ENCODE peak calls at places on chromosomes 1 and 21, in seven cellular contexts. G is NCI-H2081; N is CD8-positive, alpha-beta memory T cell; B is mammary epithelial cell; F is stimulated activated CD8-positive, alpha-beta memory T cell treated with anti-CD3 and anti-CD28 coated beads, Interleukin-7, amount 100 ng/mL, for 24 hours; T is glutamatergic neuron; C is amygdala. U is an unnamed sample.

GRCh38 chr1:186424539-186424938 is 36.4 kb downstream of the PDC start:
- DNase-seq in G (no peak), N (no peak), B (no peak), F (no peak), T (no peak), C (no peak), U (no peak)

GRCh38 chr1:232805269-232806070 is at the start of gene MAP10:
- DNase-seq in G (peak; percentile 92), N (peak; percentile 40), B (peak; percentile 43), F (peak; percentile 40), T (peak; percentile 91), C (peak; percentile 58), U (peak; percentile 29)

GRCh38 chr1:199914546-199914945 is 113.0 kb upstream of the NR5A2 start:
- DNase-seq in G (no peak), N (no peak), B (no peak), F (no peak), T (no peak), C (no peak), U (no peak)

GRCh38 chr1:51634618-51635017 is 17.7 kb downstream of the OSBPL9 start:
- DNase-seq in G (no peak), N (no peak), B (no peak), F (no peak), T (no peak), C (no peak), U (no peak)

GRCh38 chr21:29002442-29003144 is 9.9 kb upstream of the LTN1 start:
- DNase-seq in G (peak; percentile 88), N (peak; percentile 92), B (peak; percentile 92), F (peak; percentile 84), T (peak; percentile 95), C (peak; percentile 97), U (peak; percentile 99)

GRCh38 chr1:40153073-40153770 is 8.0 kb upstream of the RLF start:
- DNase-seq in G (peak; percentile 39), N (no peak), B (peak; percentile 40), F (no peak), T (no peak), C (peak; percentile 26), U (no peak)

GRCh38 chr21:36478207-36478701 is 1.7 kb downstream of the CLDN14 start:
- DNase-seq in G (no peak), N (no peak), B (peak; percentile 83), F (peak; percentile 9), T (no peak), C (no peak), U (no peak)

GRCh38 chr1:2342384-2343022 is 48.9 kb downstream of the MORN1 start:
- DNase-seq in G (no peak), N (no peak), B (no peak), F (no peak), T (peak; percentile 7), C (no peak), U (no peak)

GRCh38 chr1:55724551-55725325 is 509.6 kb upstream of the USP24 start:
- DNase-seq in G (no peak), N (no peak), B (no peak), F (no peak), T (no peak), C (no peak), U (no peak)

GRCh38 chr1:178258521-178258920 is 164.6 kb downstream of the RASAL2 start:
- DNase-seq in G (no peak), N (no peak), B (no peak), F (no peak), T (no peak), C (no peak), U (no peak)

GRCh38 chr1:160993544-160993943 is 27.4 kb downstream of the F11R start:
- DNase-seq in G (peak; percentile 6), N (no peak), B (peak; percentile 59), F (no peak), T (no peak), C (no peak), U (no peak)

GRCh38 chr1:165168466-165168865 is 188.0 kb downstream of the LMX1A start:
- DNase-seq in G (no peak), N (no peak), B (no peak), F (no peak), T (no peak), C (no peak), U (no peak)

GRCh38 chr1:226870026-226870322 is 442 bp upstream of the PSEN2 start:
- DNase-seq in G (no peak), N (no peak), B (peak; percentile 32), F (no peak), T (no peak), C (no peak), U (no peak)

GRCh38 chr1:45238846-45239245 is 32.4 kb upstream of the ZSWIM5 start:
- DNase-seq in G (no peak), N (no peak), B (no peak), F (no peak), T (no peak), C (no peak), U (no peak)

GRCh38 chr1:103063911-103064310 is 44.4 kb downstream of the COL11A1 start:
- DNase-seq in G (no peak), N (no peak), B (no peak), F (no peak), T (no peak), C (no peak), U (no peak)

GRCh38 chr1:28482138-28482537 is 23.7 kb upstream of the RCC1 start:
- DNase-seq in G (no peak), N (no peak), B (no peak), F (no peak), T (no peak), C (no peak), U (no peak)

GRCh38 chr1:93663191-93663614 is 18.4 kb downstream of the BCAR3 start:
- DNase-seq in G (no peak), N (no peak), B (no peak), F (no peak), T (no peak), C (no peak), U (peak; percentile 69)

GRCh38 chr1:5978452-5978851 is 13.8 kb downstream of the NPHP4 start:
- DNase-seq in G (no peak), N (no peak), B (no peak), F (no peak), T (no peak), C (no peak), U (no peak)

GRCh38 chr21:26506951-26507350 is 66.1 kb downstream of the CYYR1 start:
- DNase-seq in G (no peak), N (no peak), B (peak; percentile 86), F (no peak), T (no peak), C (no peak), U (no peak)

GRCh38 chr1:15756143-15757015 is 2.2 kb upstream of the FBLIM1 start:
- DNase-seq in G (peak; percentile 63), N (no peak), B (peak; percentile 61), F (no peak), T (no peak), C (no peak), U (peak; percentile 89)

GRCh38 chr21:45464309-45464708 is 59.3 kb downstream of the COL18A1 start:
- DNase-seq in G (no peak), N (no peak), B (no peak), F (no peak), T (no peak), C (no peak), U (no peak)

GRCh38 chr1:183279835-183280234 is 93.8 kb downstream of the LAMC2 start:
- DNase-seq in G (no peak), N (no peak), B (peak; percentile 98), F (no peak), T (no peak), C (no peak), U (no peak)

GRCh38 chr1:246569248-246570238 is 3.3 kb downstream of the CNST start:
- DNase-seq in G (peak; percentile 45), N (no peak), B (peak; percentile 5), F (no peak), T (no peak), C (no peak), U (no peak)

U was measured in lower leg skin.